ENCODE peak calls at places on chromosome 9, in six cellular contexts. One of them, this sample, is unnamed.

GRCh38 chr9:3858961-3859360 is 333.2 kb upstream of the RFX3 start:
- DNase-seq in AG08396: no peak
- DNase-seq in HS-27A: no peak
- DNase-seq in foreskin melanocyte: no peak
- DNase-seq in activated CD8-positive, alpha-beta memory T cell treated with anti-CD3 and anti-CD28 coated beads for 4 hours: no peak
- DNase-seq in stimulated activated naive CD8-positive, alpha-beta T cell treated with anti-CD3 and anti-CD28 coated beads, Interleukin-15, Interleukin-2, amounts not matched to agents 100 U/mL and 50 U/mL, for 24 hours: no peak
- DNase-seq in this sample: no peak

GRCh38 chr9:101635473-101635872 is 40.7 kb upstream of the PPP3R2 start:
- DNase-seq in AG08396: no peak
- DNase-seq in HS-27A: no peak
- DNase-seq in foreskin melanocyte: no peak
- DNase-seq in activated CD8-positive, alpha-beta memory T cell treated with anti-CD3 and anti-CD28 coated beads for 4 hours: no peak
- DNase-seq in stimulated activated naive CD8-positive, alpha-beta T cell treated with anti-CD3 and anti-CD28 coated beads, Interleukin-15, Interleukin-2, amounts not matched to agents 100 U/mL and 50 U/mL, for 24 hours: no peak
- DNase-seq in this sample: no peak

GRCh38 chr9:84939766-84940165 is 270.2 kb downstream of the NTRK2 start:
- DNase-seq in AG08396: no peak
- DNase-seq in HS-27A: no peak
- DNase-seq in foreskin melanocyte: no peak
- DNase-seq in activated CD8-positive, alpha-beta memory T cell treated with anti-CD3 and anti-CD28 coated beads for 4 hours: no peak
- DNase-seq in stimulated activated naive CD8-positive, alpha-beta T cell treated with anti-CD3 and anti-CD28 coated beads, Interleukin-15, Interleukin-2, amounts not matched to agents 100 U/mL and 50 U/mL, for 24 hours: no peak
- DNase-seq in this sample: no peak

GRCh38 chr9:132026932-132027585 is 52.6 kb downstream of the MED27 start:
- DNase-seq in AG08396: peak
- DNase-seq in HS-27A: no peak
- DNase-seq in foreskin melanocyte: peak
- DNase-seq in activated CD8-positive, alpha-beta memory T cell treated with anti-CD3 and anti-CD28 coated beads for 4 hours: no peak
- DNase-seq in stimulated activated naive CD8-positive, alpha-beta T cell treated with anti-CD3 and anti-CD28 coated beads, Interleukin-15, Interleukin-2, amounts not matched to agents 100 U/mL and 50 U/mL, for 24 hours: no peak
- DNase-seq in this sample: no peak

GRCh38 chr9:87107072-87107471 is 159.8 kb upstream of the GAS1 start:
- DNase-seq in AG08396: no peak
- DNase-seq in HS-27A: no peak
- DNase-seq in foreskin melanocyte: no peak
- DNase-seq in activated CD8-positive, alpha-beta memory T cell treated with anti-CD3 and anti-CD28 coated beads for 4 hours: no peak
- DNase-seq in stimulated activated naive CD8-positive, alpha-beta T cell treated with anti-CD3 and anti-CD28 coated beads, Interleukin-15, Interleukin-2, amounts not matched to agents 100 U/mL and 50 U/mL, for 24 hours: no peak
- DNase-seq in this sample: peak

GRCh38 chr9:87725900-87726709 is at the start of gene CTSL:
- DNase-seq in AG08396: peak
- DNase-seq in HS-27A: peak
- DNase-seq in foreskin melanocyte: peak
- DNase-seq in activated CD8-positive, alpha-beta memory T cell treated with anti-CD3 and anti-CD28 coated beads for 4 hours: no peak
- DNase-seq in stimulated activated naive CD8-positive, alpha-beta T cell treated with anti-CD3 and anti-CD28 coated beads, Interleukin-15, Interleukin-2, amounts not matched to agents 100 U/mL and 50 U/mL, for 24 hours: peak
- DNase-seq in this sample: peak

GRCh38 chr9:69174645-69175487 is 789 bp downstream of the TJP2 start:
- DNase-seq in AG08396: peak
- DNase-seq in HS-27A: peak
- DNase-seq in foreskin melanocyte: peak
- DNase-seq in activated CD8-positive, alpha-beta memory T cell treated with anti-CD3 and anti-CD28 coated beads for 4 hours: no peak
- DNase-seq in stimulated activated naive CD8-positive, alpha-beta T cell treated with anti-CD3 and anti-CD28 coated beads, Interleukin-15, Interleukin-2, amounts not matched to agents 100 U/mL and 50 U/mL, for 24 hours: peak
- DNase-seq in this sample: no peak

GRCh38 chr9:114078021-114078780 is at the start of gene AMBP:
- DNase-seq in AG08396: no peak
- DNase-seq in HS-27A: no peak
- DNase-seq in foreskin melanocyte: no peak
- DNase-seq in activated CD8-positive, alpha-beta memory T cell treated with anti-CD3 and anti-CD28 coated beads for 4 hours: no peak
- DNase-seq in stimulated activated naive CD8-positive, alpha-beta T cell treated with anti-CD3 and anti-CD28 coated beads, Interleukin-15, Interleukin-2, amounts not matched to agents 100 U/mL and 50 U/mL, for 24 hours: no peak
- DNase-seq in this sample: peak

GRCh38 chr9:34493972-34494535 is 28.7 kb downstream of the ENHO start:
- DNase-seq in AG08396: peak
- DNase-seq in HS-27A: peak
- DNase-seq in foreskin melanocyte: no peak
- DNase-seq in activated CD8-positive, alpha-beta memory T cell treated with anti-CD3 and anti-CD28 coated beads for 4 hours: no peak
- DNase-seq in stimulated activated naive CD8-positive, alpha-beta T cell treated with anti-CD3 and anti-CD28 coated beads, Interleukin-15, Interleukin-2, amounts not matched to agents 100 U/mL and 50 U/mL, for 24 hours: peak
- DNase-seq in this sample: peak

GRCh38 chr9:133584559-133585476 is 24.4 kb downstream of the FAM163B start:
- DNase-seq in AG08396: no peak
- DNase-seq in HS-27A: no peak
- DNase-seq in foreskin melanocyte: no peak
- DNase-seq in activated CD8-positive, alpha-beta memory T cell treated with anti-CD3 and anti-CD28 coated beads for 4 hours: no peak
- DNase-seq in stimulated activated naive CD8-positive, alpha-beta T cell treated with anti-CD3 and anti-CD28 coated beads, Interleukin-15, Interleukin-2, amounts not matched to agents 100 U/mL and 50 U/mL, for 24 hours: no peak
- DNase-seq in this sample: no peak

GRCh38 chr9:85215416-85215815 is 526.3 kb downstream of the AGTPBP1 start:
- DNase-seq in AG08396: no peak
- DNase-seq in HS-27A: no peak
- DNase-seq in foreskin melanocyte: no peak
- DNase-seq in activated CD8-positive, alpha-beta memory T cell treated with anti-CD3 and anti-CD28 coated beads for 4 hours: no peak
- DNase-seq in stimulated activated naive CD8-positive, alpha-beta T cell treated with anti-CD3 and anti-CD28 coated beads, Interleukin-15, Interleukin-2, amounts not matched to agents 100 U/mL and 50 U/mL, for 24 hours: no peak
- DNase-seq in this sample: no peak

GRCh38 chr9:110040788-110041187 is 167.2 kb downstream of the C9orf152 start:
- DNase-seq in AG08396: peak
- DNase-seq in HS-27A: no peak
- DNase-seq in foreskin melanocyte: no peak
- DNase-seq in activated CD8-positive, alpha-beta memory T cell treated with anti-CD3 and anti-CD28 coated beads for 4 hours: no peak
- DNase-seq in stimulated activated naive CD8-positive, alpha-beta T cell treated with anti-CD3 and anti-CD28 coated beads, Interleukin-15, Interleukin-2, amounts not matched to agents 100 U/mL and 50 U/mL, for 24 hours: no peak
- DNase-seq in this sample: no peak

GRCh38 chr9:125049212-125049611 is 94.1 kb downstream of the SCAI start:
- DNase-seq in AG08396: no peak
- DNase-seq in HS-27A: no peak
- DNase-seq in foreskin melanocyte: no peak
- DNase-seq in activated CD8-positive, alpha-beta memory T cell treated with anti-CD3 and anti-CD28 coated beads for 4 hours: no peak
- DNase-seq in stimulated activated naive CD8-positive, alpha-beta T cell treated with anti-CD3 and anti-CD28 coated beads, Interleukin-15, Interleukin-2, amounts not matched to agents 100 U/mL and 50 U/mL, for 24 hours: no peak
- DNase-seq in this sample: no peak

GRCh38 chr9:22129134-22129533 is 120.0 kb upstream of the CDKN2B start:
- DNase-seq in AG08396: no peak
- DNase-seq in HS-27A: no peak
- DNase-seq in foreskin melanocyte: no peak
- DNase-seq in activated CD8-positive, alpha-beta memory T cell treated with anti-CD3 and anti-CD28 coated beads for 4 hours: no peak
- DNase-seq in stimulated activated naive CD8-positive, alpha-beta T cell treated with anti-CD3 and anti-CD28 coated beads, Interleukin-15, Interleukin-2, amounts not matched to agents 100 U/mL and 50 U/mL, for 24 hours: no peak
- DNase-seq in this sample: no peak

GRCh38 chr9:33223696-33224095 is 16.3 kb upstream of the SPINK4 start:
- DNase-seq in AG08396: no peak
- DNase-seq in HS-27A: no peak
- DNase-seq in foreskin melanocyte: no peak
- DNase-seq in activated CD8-positive, alpha-beta memory T cell treated with anti-CD3 and anti-CD28 coated beads for 4 hours: no peak
- DNase-seq in stimulated activated naive CD8-positive, alpha-beta T cell treated with anti-CD3 and anti-CD28 coated beads, Interleukin-15, Interleukin-2, amounts not matched to agents 100 U/mL and 50 U/mL, for 24 hours: no peak
- DNase-seq in this sample: no peak

GRCh38 chr9:121609845-121610637 is 41.4 kb upstream of the DAB2IP start:
- DNase-seq in AG08396: peak
- DNase-seq in HS-27A: no peak
- DNase-seq in foreskin melanocyte: no peak
- DNase-seq in activated CD8-positive, alpha-beta memory T cell treated with anti-CD3 and anti-CD28 coated beads for 4 hours: no peak
- DNase-seq in stimulated activated naive CD8-positive, alpha-beta T cell treated with anti-CD3 and anti-CD28 coated beads, Interleukin-15, Interleukin-2, amounts not matched to agents 100 U/mL and 50 U/mL, for 24 hours: no peak
- DNase-seq in this sample: peak

GRCh38 chr9:128550226-128550625 is 2.2 kb upstream of the SPTAN1 start:
- DNase-seq in AG08396: no peak
- DNase-seq in HS-27A: no peak
- DNase-seq in foreskin melanocyte: no peak
- DNase-seq in activated CD8-positive, alpha-beta memory T cell treated with anti-CD3 and anti-CD28 coated beads for 4 hours: peak
- DNase-seq in stimulated activated naive CD8-positive, alpha-beta T cell treated with anti-CD3 and anti-CD28 coated beads, Interleukin-15, Interleukin-2, amounts not matched to agents 100 U/mL and 50 U/mL, for 24 hours: peak
- DNase-seq in this sample: no peak

GRCh38 chr9:134562146-134562753 is 79.4 kb upstream of the COL5A1 start:
- DNase-seq in AG08396: no peak
- DNase-seq in HS-27A: no peak
- DNase-seq in foreskin melanocyte: no peak
- DNase-seq in activated CD8-positive, alpha-beta memory T cell treated with anti-CD3 and anti-CD28 coated beads for 4 hours: no peak
- DNase-seq in stimulated activated naive CD8-positive, alpha-beta T cell treated with anti-CD3 and anti-CD28 coated beads, Interleukin-15, Interleukin-2, amounts not matched to agents 100 U/mL and 50 U/mL, for 24 hours: no peak
- DNase-seq in this sample: no peak

GRCh38 chr9:93090091-93090655 is 5.8 kb upstream of the CARD19 start:
- DNase-seq in AG08396: no peak
- DNase-seq in HS-27A: no peak
- DNase-seq in foreskin melanocyte: no peak
- DNase-seq in activated CD8-positive, alpha-beta memory T cell treated with anti-CD3 and anti-CD28 coated beads for 4 hours: no peak
- DNase-seq in stimulated activated naive CD8-positive, alpha-beta T cell treated with anti-CD3 and anti-CD28 coated beads, Interleukin-15, Interleukin-2, amounts not matched to agents 100 U/mL and 50 U/mL, for 24 hours: no peak
- DNase-seq in this sample: no peak

GRCh38 chr9:4290427-4290837 is 9.4 kb downstream of the GLIS3 start:
- DNase-seq in AG08396: no peak
- DNase-seq in HS-27A: no peak
- DNase-seq in foreskin melanocyte: no peak
- DNase-seq in activated CD8-positive, alpha-beta memory T cell treated with anti-CD3 and anti-CD28 coated beads for 4 hours: no peak
- DNase-seq in stimulated activated naive CD8-positive, alpha-beta T cell treated with anti-CD3 and anti-CD28 coated beads, Interleukin-15, Interleukin-2, amounts not matched to agents 100 U/mL and 50 U/mL, for 24 hours: no peak
- DNase-seq in this sample: peak

GRCh38 chr9:126534431-126535186 is 79.1 kb upstream of the LMX1B start:
- DNase-seq in AG08396: no peak
- DNase-seq in HS-27A: no peak
- DNase-seq in foreskin melanocyte: no peak
- DNase-seq in activated CD8-positive, alpha-beta memory T cell treated with anti-CD3 and anti-CD28 coated beads for 4 hours: no peak
- DNase-seq in stimulated activated naive CD8-positive, alpha-beta T cell treated with anti-CD3 and anti-CD28 coated beads, Interleukin-15, Interleukin-2, amounts not matched to agents 100 U/mL and 50 U/mL, for 24 hours: no peak
- DNase-seq in this sample: no peak

GRCh38 chr9:97928968-97929604 is 6.8 kb upstream of the TRMO start:
- DNase-seq in AG08396: no peak
- DNase-seq in HS-27A: no peak
- DNase-seq in foreskin melanocyte: no peak
- DNase-seq in activated CD8-positive, alpha-beta memory T cell treated with anti-CD3 and anti-CD28 coated beads for 4 hours: no peak
- DNase-seq in stimulated activated naive CD8-positive, alpha-beta T cell treated with anti-CD3 and anti-CD28 coated beads, Interleukin-15, Interleukin-2, amounts not matched to agents 100 U/mL and 50 U/mL, for 24 hours: no peak
- DNase-seq in this sample: no peak

GRCh38 chr9:121440265-121440664 is 59.4 kb downstream of the GGTA1 start:
- DNase-seq in AG08396: peak
- DNase-seq in HS-27A: no peak
- DNase-seq in foreskin melanocyte: no peak
- DNase-seq in activated CD8-positive, alpha-beta memory T cell treated with anti-CD3 and anti-CD28 coated beads for 4 hours: no peak
- DNase-seq in stimulated activated naive CD8-positive, alpha-beta T cell treated with anti-CD3 and anti-CD28 coated beads, Interleukin-15, Interleukin-2, amounts not matched to agents 100 U/mL and 50 U/mL, for 24 hours: no peak
- DNase-seq in this sample: peak

GRCh38 chr9:134549336-134549735 is 92.3 kb upstream of the COL5A1 start:
- DNase-seq in AG08396: no peak
- DNase-seq in HS-27A: no peak
- DNase-seq in foreskin melanocyte: no peak
- DNase-seq in activated CD8-positive, alpha-beta memory T cell treated with anti-CD3 and anti-CD28 coated beads for 4 hours: no peak
- DNase-seq in stimulated activated naive CD8-positive, alpha-beta T cell treated with anti-CD3 and anti-CD28 coated beads, Interleukin-15, Interleukin-2, amounts not matched to agents 100 U/mL and 50 U/mL, for 24 hours: no peak
- DNase-seq in this sample: no peak

GRCh38 chr9:69831621-69832020 is 11.0 kb downstream of the CFAP95 start:
- DNase-seq in AG08396: no peak
- DNase-seq in HS-27A: no peak
- DNase-seq in foreskin melanocyte: no peak
- DNase-seq in activated CD8-positive, alpha-beta memory T cell treated with anti-CD3 and anti-CD28 coated beads for 4 hours: no peak
- DNase-seq in stimulated activated naive CD8-positive, alpha-beta T cell treated with anti-CD3 and anti-CD28 coated beads, Interleukin-15, Interleukin-2, amounts not matched to agents 100 U/mL and 50 U/mL, for 24 hours: no peak
- DNase-seq in this sample: no peak

GRCh38 chr9:122244349-122244748 is 15.6 kb upstream of the LHX6 start:
- DNase-seq in AG08396: no peak
- DNase-seq in HS-27A: no peak
- DNase-seq in foreskin melanocyte: no peak
- DNase-seq in activated CD8-positive, alpha-beta memory T cell treated with anti-CD3 and anti-CD28 coated beads for 4 hours: no peak
- DNase-seq in stimulated activated naive CD8-positive, alpha-beta T cell treated with anti-CD3 and anti-CD28 coated beads, Interleukin-15, Interleukin-2, amounts not matched to agents 100 U/mL and 50 U/mL, for 24 hours: no peak
- DNase-seq in this sample: no peak

GRCh38 chr9:127777368-127777960 is 1.0 kb downstream of the SH2D3C start:
- DNase-seq in AG08396: no peak
- DNase-seq in HS-27A: no peak
- DNase-seq in foreskin melanocyte: no peak
- DNase-seq in activated CD8-positive, alpha-beta memory T cell treated with anti-CD3 and anti-CD28 coated beads for 4 hours: no peak
- DNase-seq in stimulated activated naive CD8-positive, alpha-beta T cell treated with anti-CD3 and anti-CD28 coated beads, Interleukin-15, Interleukin-2, amounts not matched to agents 100 U/mL and 50 U/mL, for 24 hours: no peak
- DNase-seq in this sample: no peak

GRCh38 chr9:32725066-32725860 is 58.1 kb upstream of the TMEM215 start:
- DNase-seq in AG08396: no peak
- DNase-seq in HS-27A: no peak
- DNase-seq in foreskin melanocyte: no peak
- DNase-seq in activated CD8-positive, alpha-beta memory T cell treated with anti-CD3 and anti-CD28 coated beads for 4 hours: no peak
- DNase-seq in stimulated activated naive CD8-positive, alpha-beta T cell treated with anti-CD3 and anti-CD28 coated beads, Interleukin-15, Interleukin-2, amounts not matched to agents 100 U/mL and 50 U/mL, for 24 hours: no peak
- DNase-seq in this sample: no peak

GRCh38 chr9:134433101-134433500 is 106.8 kb downstream of the RXRA start:
- DNase-seq in AG08396: peak
- DNase-seq in HS-27A: no peak
- DNase-seq in foreskin melanocyte: no peak
- DNase-seq in activated CD8-positive, alpha-beta memory T cell treated with anti-CD3 and anti-CD28 coated beads for 4 hours: no peak
- DNase-seq in stimulated activated naive CD8-positive, alpha-beta T cell treated with anti-CD3 and anti-CD28 coated beads, Interleukin-15, Interleukin-2, amounts not matched to agents 100 U/mL and 50 U/mL, for 24 hours: no peak
- DNase-seq in this sample: no peak

GRCh38 chr9:81575976-81576375 is 113.4 kb downstream of the TLE1 start:
- DNase-seq in AG08396: no peak
- DNase-seq in HS-27A: no peak
- DNase-seq in foreskin melanocyte: no peak
- DNase-seq in activated CD8-positive, alpha-beta memory T cell treated with anti-CD3 and anti-CD28 coated beads for 4 hours: no peak
- DNase-seq in stimulated activated naive CD8-positive, alpha-beta T cell treated with anti-CD3 and anti-CD28 coated beads, Interleukin-15, Interleukin-2, amounts not matched to agents 100 U/mL and 50 U/mL, for 24 hours: no peak
- DNase-seq in this sample: no peak

GRCh38 chr9:26744362-26744965 is 148.1 kb downstream of the CAAP1 start:
- DNase-seq in AG08396: no peak
- DNase-seq in HS-27A: no peak
- DNase-seq in foreskin melanocyte: peak
- DNase-seq in activated CD8-positive, alpha-beta memory T cell treated with anti-CD3 and anti-CD28 coated beads for 4 hours: no peak
- DNase-seq in stimulated activated naive CD8-positive, alpha-beta T cell treated with anti-CD3 and anti-CD28 coated beads, Interleukin-15, Interleukin-2, amounts not matched to agents 100 U/mL and 50 U/mL, for 24 hours: no peak
- DNase-seq in this sample: peak

GRCh38 chr9:88645869-88646204 is 110.9 kb downstream of the NXNL2 start:
- DNase-seq in AG08396: no peak
- DNase-seq in HS-27A: no peak
- DNase-seq in foreskin melanocyte: no peak
- DNase-seq in activated CD8-positive, alpha-beta memory T cell treated with anti-CD3 and anti-CD28 coated beads for 4 hours: no peak
- DNase-seq in stimulated activated naive CD8-positive, alpha-beta T cell treated with anti-CD3 and anti-CD28 coated beads, Interleukin-15, Interleukin-2, amounts not matched to agents 100 U/mL and 50 U/mL, for 24 hours: no peak
- DNase-seq in this sample: no peak

GRCh38 chr9:110531776-110532175 is 47.8 kb downstream of the SVEP1 start:
- DNase-seq in AG08396: no peak
- DNase-seq in HS-27A: no peak
- DNase-seq in foreskin melanocyte: no peak
- DNase-seq in activated CD8-positive, alpha-beta memory T cell treated with anti-CD3 and anti-CD28 coated beads for 4 hours: no peak
- DNase-seq in stimulated activated naive CD8-positive, alpha-beta T cell treated with anti-CD3 and anti-CD28 coated beads, Interleukin-15, Interleukin-2, amounts not matched to agents 100 U/mL and 50 U/mL, for 24 hours: no peak
- DNase-seq in this sample: no peak

GRCh38 chr9:119853126-119853525 is 483.9 kb upstream of the BRINP1 start:
- DNase-seq in AG08396: no peak
- DNase-seq in HS-27A: no peak
- DNase-seq in foreskin melanocyte: no peak
- DNase-seq in activated CD8-positive, alpha-beta memory T cell treated with anti-CD3 and anti-CD28 coated beads for 4 hours: no peak
- DNase-seq in stimulated activated naive CD8-positive, alpha-beta T cell treated with anti-CD3 and anti-CD28 coated beads, Interleukin-15, Interleukin-2, amounts not matched to agents 100 U/mL and 50 U/mL, for 24 hours: no peak
- DNase-seq in this sample: no peak

GRCh38 chr9:109107402-109108240 is 12.1 kb downstream of the TMEM245 start:
- DNase-seq in AG08396: peak
- DNase-seq in HS-27A: no peak
- DNase-seq in foreskin melanocyte: peak
- DNase-seq in activated CD8-positive, alpha-beta memory T cell treated with anti-CD3 and anti-CD28 coated beads for 4 hours: no peak
- DNase-seq in stimulated activated naive CD8-positive, alpha-beta T cell treated with anti-CD3 and anti-CD28 coated beads, Interleukin-15, Interleukin-2, amounts not matched to agents 100 U/mL and 50 U/mL, for 24 hours: no peak
- DNase-seq in this sample: peak

GRCh38 chr9:19409406-19410194 is 791 bp downstream of the ACER2 start:
- DNase-seq in AG08396: no peak
- DNase-seq in HS-27A: no peak
- DNase-seq in foreskin melanocyte: peak
- DNase-seq in activated CD8-positive, alpha-beta memory T cell treated with anti-CD3 and anti-CD28 coated beads for 4 hours: no peak
- DNase-seq in stimulated activated naive CD8-positive, alpha-beta T cell treated with anti-CD3 and anti-CD28 coated beads, Interleukin-15, Interleukin-2, amounts not matched to agents 100 U/mL and 50 U/mL, for 24 hours: peak
- DNase-seq in this sample: peak